ENCODE peak calls at places on chromosomes 11 and 22, in nine cellular contexts. One of them, this sample, is unnamed.
A peak's percentile ranks its signal among the peaks of the same experiment; 100 is the strongest.

GRCh38 chr11:44003736-44004451 is 43.9 kb upstream of the ACCSL start:
- DNase-seq in pancreas: no peak
- DNase-seq in PC-9: no peak
- DNase-seq in GM13977: no peak
- DNase-seq in endothelial cell: no peak
- DNase-seq in choroid plexus epithelial cell: no peak
- DNase-seq in esophagus squamous epithelium: no peak
- DNase-seq in Caco-2: peak; percentile 17
- DNase-seq in astrocyte of the spinal cord: no peak
- DNase-seq in this sample: no peak

GRCh38 chr11:128328955-128329551 is 258.3 kb downstream of the ETS1 start:
- DNase-seq in pancreas: no peak
- DNase-seq in PC-9: no peak
- DNase-seq in GM13977: no peak
- DNase-seq in endothelial cell: no peak
- DNase-seq in choroid plexus epithelial cell: no peak
- DNase-seq in esophagus squamous epithelium: no peak
- DNase-seq in Caco-2: no peak
- DNase-seq in astrocyte of the spinal cord: no peak
- DNase-seq in this sample: no peak

GRCh38 chr11:113839842-113840241 is 35.5 kb downstream of the USP28 start:
- DNase-seq in pancreas: no peak
- DNase-seq in PC-9: no peak
- DNase-seq in GM13977: peak; percentile 46
- DNase-seq in endothelial cell: no peak
- DNase-seq in choroid plexus epithelial cell: no peak
- DNase-seq in esophagus squamous epithelium: no peak
- DNase-seq in Caco-2: no peak
- DNase-seq in astrocyte of the spinal cord: no peak
- DNase-seq in this sample: no peak

GRCh38 chr11:2791521-2792375 is 92.0 kb upstream of the KCNQ1OT1 start:
- DNase-seq in pancreas: peak; percentile 63
- DNase-seq in PC-9: no peak
- DNase-seq in GM13977: no peak
- DNase-seq in endothelial cell: no peak
- DNase-seq in choroid plexus epithelial cell: no peak
- DNase-seq in esophagus squamous epithelium: no peak
- DNase-seq in Caco-2: peak; percentile 18
- DNase-seq in astrocyte of the spinal cord: no peak
- DNase-seq in this sample: no peak

GRCh38 chr22:39432361-39432811 is 24.4 kb upstream of the MGAT3 start:
- DNase-seq in pancreas: peak; percentile 48
- DNase-seq in PC-9: no peak
- DNase-seq in GM13977: no peak
- DNase-seq in endothelial cell: no peak
- DNase-seq in choroid plexus epithelial cell: no peak
- DNase-seq in esophagus squamous epithelium: no peak
- DNase-seq in Caco-2: no peak
- DNase-seq in astrocyte of the spinal cord: no peak
- DNase-seq in this sample: peak; percentile 26

GRCh38 chr11:60251485-60252207 is 8.7 kb upstream of the MS4A4E start:
- DNase-seq in pancreas: no peak
- DNase-seq in PC-9: peak; percentile 9
- DNase-seq in GM13977: no peak
- DNase-seq in endothelial cell: no peak
- DNase-seq in choroid plexus epithelial cell: peak; percentile 33
- DNase-seq in esophagus squamous epithelium: no peak
- DNase-seq in Caco-2: no peak
- DNase-seq in astrocyte of the spinal cord: no peak
- DNase-seq in this sample: peak; percentile 14

GRCh38 chr11:44506375-44507016 is 59.0 kb upstream of the CD82 start:
- DNase-seq in pancreas: no peak
- DNase-seq in PC-9: no peak
- DNase-seq in GM13977: no peak
- DNase-seq in endothelial cell: no peak
- DNase-seq in choroid plexus epithelial cell: no peak
- DNase-seq in esophagus squamous epithelium: no peak
- DNase-seq in Caco-2: no peak
- DNase-seq in astrocyte of the spinal cord: no peak
- DNase-seq in this sample: no peak

GRCh38 chr22:31995807-31996206 is 47.3 kb upstream of the SLC5A1 start:
- DNase-seq in pancreas: no peak
- DNase-seq in PC-9: no peak
- DNase-seq in GM13977: no peak
- DNase-seq in endothelial cell: no peak
- DNase-seq in choroid plexus epithelial cell: no peak
- DNase-seq in esophagus squamous epithelium: no peak
- DNase-seq in Caco-2: no peak
- DNase-seq in astrocyte of the spinal cord: no peak
- DNase-seq in this sample: no peak

GRCh38 chr22:11627798-11628650 is 3900.0 kb upstream of the OR11H1 start:
- DNase-seq in pancreas: peak; percentile 87
- DNase-seq in PC-9: no peak
- DNase-seq in GM13977: peak; percentile 44
- DNase-seq in endothelial cell: no peak
- DNase-seq in choroid plexus epithelial cell: no peak
- DNase-seq in esophagus squamous epithelium: no peak
- DNase-seq in Caco-2: no peak
- DNase-seq in astrocyte of the spinal cord: no peak
- DNase-seq in this sample: no peak

GRCh38 chr11:61632096-61632495 is 48.1 kb upstream of the DAGLA start:
- DNase-seq in pancreas: no peak
- DNase-seq in PC-9: no peak
- DNase-seq in GM13977: no peak
- DNase-seq in endothelial cell: no peak
- DNase-seq in choroid plexus epithelial cell: no peak
- DNase-seq in esophagus squamous epithelium: no peak
- DNase-seq in Caco-2: no peak
- DNase-seq in astrocyte of the spinal cord: no peak
- DNase-seq in this sample: no peak

GRCh38 chr11:73308003-73308962 is at the start of gene ARHGEF17:
- DNase-seq in pancreas: peak; percentile 81
- DNase-seq in PC-9: peak; percentile 84
- DNase-seq in GM13977: peak; percentile 84
- DNase-seq in endothelial cell: peak; percentile 69
- DNase-seq in choroid plexus epithelial cell: peak; percentile 86
- DNase-seq in esophagus squamous epithelium: no peak
- DNase-seq in Caco-2: peak; percentile 93
- DNase-seq in astrocyte of the spinal cord: peak; percentile 88
- DNase-seq in this sample: peak; percentile 74

GRCh38 chr11:66345316-66345649 is 379 bp upstream of the BRMS1 start:
- DNase-seq in pancreas: no peak
- DNase-seq in PC-9: no peak
- DNase-seq in GM13977: no peak
- DNase-seq in endothelial cell: no peak
- DNase-seq in choroid plexus epithelial cell: no peak
- DNase-seq in esophagus squamous epithelium: no peak
- DNase-seq in Caco-2: no peak
- DNase-seq in astrocyte of the spinal cord: no peak
- DNase-seq in this sample: no peak

GRCh38 chr11:1839924-1840779 is 1.4 kb downstream of the TNNI2 start:
- DNase-seq in pancreas: peak; percentile 79
- DNase-seq in PC-9: no peak
- DNase-seq in GM13977: peak; percentile 83
- DNase-seq in endothelial cell: no peak
- DNase-seq in choroid plexus epithelial cell: no peak
- DNase-seq in esophagus squamous epithelium: no peak
- DNase-seq in Caco-2: no peak
- DNase-seq in astrocyte of the spinal cord: no peak
- DNase-seq in this sample: no peak

GRCh38 chr11:84430661-84431060 is 1144.5 kb upstream of the CCDC90B start:
- DNase-seq in pancreas: peak; percentile 15
- DNase-seq in PC-9: peak; percentile 19
- DNase-seq in GM13977: no peak
- DNase-seq in endothelial cell: no peak
- DNase-seq in choroid plexus epithelial cell: no peak
- DNase-seq in esophagus squamous epithelium: no peak
- DNase-seq in Caco-2: peak; percentile 43
- DNase-seq in astrocyte of the spinal cord: no peak
- DNase-seq in this sample: no peak

GRCh38 chr11:124762077-124762623 is at the start of gene ESAM:
- DNase-seq in pancreas: peak; percentile 83
- DNase-seq in PC-9: peak; percentile 78
- DNase-seq in GM13977: peak; percentile 95
- DNase-seq in endothelial cell: peak; percentile 72
- DNase-seq in choroid plexus epithelial cell: no peak
- DNase-seq in esophagus squamous epithelium: no peak
- DNase-seq in Caco-2: peak; percentile 82
- DNase-seq in astrocyte of the spinal cord: no peak
- DNase-seq in this sample: no peak

GRCh38 chr11:111540114-111540920 is at the start of gene LAYN:
- DNase-seq in pancreas: peak; percentile 70
- DNase-seq in PC-9: peak; percentile 68
- DNase-seq in GM13977: peak; percentile 74
- DNase-seq in endothelial cell: peak; percentile 70
- DNase-seq in choroid plexus epithelial cell: no peak
- DNase-seq in esophagus squamous epithelium: no peak
- DNase-seq in Caco-2: no peak
- DNase-seq in astrocyte of the spinal cord: peak; percentile 61
- DNase-seq in this sample: peak; percentile 47

GRCh38 chr11:125300791-125301218 is 136.3 kb downstream of the PKNOX2 start:
- DNase-seq in pancreas: no peak
- DNase-seq in PC-9: peak; percentile 19
- DNase-seq in GM13977: no peak
- DNase-seq in endothelial cell: no peak
- DNase-seq in choroid plexus epithelial cell: peak; percentile 87
- DNase-seq in esophagus squamous epithelium: no peak
- DNase-seq in Caco-2: no peak
- DNase-seq in astrocyte of the spinal cord: peak; percentile 74
- DNase-seq in this sample: no peak

GRCh38 chr22:19520566-19521305 is 3.5 kb downstream of the CLDN5 start:
- DNase-seq in pancreas: no peak
- DNase-seq in PC-9: no peak
- DNase-seq in GM13977: no peak
- DNase-seq in endothelial cell: no peak
- DNase-seq in choroid plexus epithelial cell: no peak
- DNase-seq in esophagus squamous epithelium: no peak
- DNase-seq in Caco-2: no peak
- DNase-seq in astrocyte of the spinal cord: no peak
- DNase-seq in this sample: no peak

GRCh38 chr22:38727123-38727522 is 21.4 kb downstream of the GTPBP1 start:
- DNase-seq in pancreas: peak; percentile 23
- DNase-seq in PC-9: no peak
- DNase-seq in GM13977: no peak
- DNase-seq in endothelial cell: no peak
- DNase-seq in choroid plexus epithelial cell: no peak
- DNase-seq in esophagus squamous epithelium: no peak
- DNase-seq in Caco-2: no peak
- DNase-seq in astrocyte of the spinal cord: no peak
- DNase-seq in this sample: no peak

GRCh38 chr11:15629690-15630321 is 515.1 kb downstream of the INSC start:
- DNase-seq in pancreas: no peak
- DNase-seq in PC-9: no peak
- DNase-seq in GM13977: no peak
- DNase-seq in endothelial cell: peak; percentile 56
- DNase-seq in choroid plexus epithelial cell: peak; percentile 23
- DNase-seq in esophagus squamous epithelium: no peak
- DNase-seq in Caco-2: peak; percentile 43
- DNase-seq in astrocyte of the spinal cord: no peak
- DNase-seq in this sample: peak; percentile 22
- TF ChIP-seq CTCF in pancreas: no peak
- TF ChIP-seq CTCF in PC-9: peak; percentile 43
- TF ChIP-seq CTCF in GM13977: peak; percentile 36
- TF ChIP-seq CTCF in endothelial cell: peak; percentile 41
- TF ChIP-seq CTCF in choroid plexus epithelial cell: peak; percentile 26
- TF ChIP-seq CTCF in esophagus squamous epithelium: peak; percentile 8
- TF ChIP-seq CTCF in Caco-2: peak; percentile 10
- TF ChIP-seq CTCF in astrocyte of the spinal cord: peak; percentile 11
- TF ChIP-seq CTCF in this sample: peak; percentile 52

GRCh38 chr11:70440206-70440605 is 41.9 kb downstream of the CTTN start:
- DNase-seq in pancreas: no peak
- DNase-seq in PC-9: no peak
- DNase-seq in GM13977: no peak
- DNase-seq in endothelial cell: no peak
- DNase-seq in choroid plexus epithelial cell: no peak
- DNase-seq in esophagus squamous epithelium: no peak
- DNase-seq in Caco-2: no peak
- DNase-seq in astrocyte of the spinal cord: no peak
- DNase-seq in this sample: no peak
- TF ChIP-seq CTCF in pancreas: no peak
- TF ChIP-seq CTCF in PC-9: no peak
- TF ChIP-seq CTCF in GM13977: no peak
- TF ChIP-seq CTCF in endothelial cell: no peak
- TF ChIP-seq CTCF in choroid plexus epithelial cell: no peak
- TF ChIP-seq CTCF in esophagus squamous epithelium: no peak
- TF ChIP-seq CTCF in Caco-2: peak; percentile 33
- TF ChIP-seq CTCF in astrocyte of the spinal cord: no peak
- TF ChIP-seq CTCF in this sample: no peak

DNA sequence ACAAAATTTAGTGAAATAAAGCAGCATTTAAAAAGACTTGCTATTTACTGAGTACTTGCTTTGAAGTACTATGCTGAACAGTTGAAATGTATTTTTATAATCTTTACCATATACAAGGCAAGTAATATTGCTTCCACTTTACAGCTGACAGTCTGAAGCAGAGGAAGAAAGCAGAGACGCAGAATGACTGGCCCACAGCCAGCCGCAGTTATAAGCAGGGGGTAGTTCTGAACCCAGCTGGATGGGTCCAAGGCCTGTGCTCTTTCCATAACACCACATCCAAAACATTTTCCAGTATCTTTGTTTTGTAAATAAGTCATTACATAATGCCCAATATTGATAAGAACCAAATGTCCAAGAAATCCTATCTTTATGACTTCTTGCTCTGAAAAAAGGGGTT is 24.0 kb upstream of the YPEL1 start:
- DNase-seq in pancreas: no peak
- DNase-seq in PC-9: no peak
- DNase-seq in GM13977: no peak
- DNase-seq in endothelial cell: no peak
- DNase-seq in choroid plexus epithelial cell: no peak
- DNase-seq in esophagus squamous epithelium: no peak
- DNase-seq in Caco-2: no peak
- DNase-seq in astrocyte of the spinal cord: no peak
- DNase-seq in this sample: no peak
- TF ChIP-seq CTCF in pancreas: no peak
- TF ChIP-seq CTCF in PC-9: no peak
- TF ChIP-seq CTCF in GM13977: no peak
- TF ChIP-seq CTCF in endothelial cell: no peak
- TF ChIP-seq CTCF in choroid plexus epithelial cell: no peak
- TF ChIP-seq CTCF in esophagus squamous epithelium: no peak
- TF ChIP-seq CTCF in Caco-2: no peak
- TF ChIP-seq CTCF in astrocyte of the spinal cord: no peak
- TF ChIP-seq CTCF in this sample: no peak

DNA sequence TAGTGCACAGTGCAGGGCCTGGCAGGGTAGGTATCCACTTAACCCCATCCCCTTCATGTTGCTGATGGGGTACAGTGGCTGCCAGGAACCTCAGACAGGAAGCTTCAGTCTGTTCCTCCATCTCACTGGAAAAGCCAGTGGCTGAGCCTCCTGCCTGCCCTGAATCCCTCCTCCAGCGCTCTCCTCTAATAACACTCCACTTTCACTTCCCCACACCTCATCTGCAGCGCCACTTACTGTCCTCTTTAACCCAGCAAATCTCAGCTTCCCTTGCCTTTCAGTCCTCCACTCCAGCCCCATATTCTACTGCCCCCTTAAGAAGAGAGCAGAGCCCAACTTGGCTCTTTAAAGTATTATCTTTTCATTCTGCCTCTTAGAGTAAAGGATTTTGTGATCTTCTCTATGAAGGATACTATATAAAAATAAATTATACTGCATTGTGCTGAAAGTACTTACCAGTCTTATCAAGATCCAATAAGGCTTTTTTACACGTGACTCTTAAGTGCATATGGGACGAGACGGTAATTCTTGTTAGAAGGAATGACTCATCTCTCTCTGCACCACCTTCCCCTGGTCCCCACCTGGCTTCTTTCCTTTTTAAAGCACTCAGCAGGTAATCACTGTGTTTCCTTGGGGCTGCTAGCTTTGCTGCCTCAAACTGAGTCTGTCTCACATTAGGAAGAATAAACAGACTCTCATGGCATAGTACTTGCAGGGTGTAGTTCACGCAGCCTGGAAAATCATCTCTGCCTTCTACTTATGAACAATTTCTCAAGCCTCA is 238.0 kb upstream of the NARS2 start:
- DNase-seq in pancreas: no peak
- DNase-seq in PC-9: no peak
- DNase-seq in GM13977: no peak
- DNase-seq in endothelial cell: no peak
- DNase-seq in choroid plexus epithelial cell: peak; percentile 51
- DNase-seq in esophagus squamous epithelium: no peak
- DNase-seq in Caco-2: no peak
- DNase-seq in astrocyte of the spinal cord: no peak
- DNase-seq in this sample: no peak
- TF ChIP-seq CTCF in pancreas: no peak
- TF ChIP-seq CTCF in PC-9: no peak
- TF ChIP-seq CTCF in GM13977: no peak
- TF ChIP-seq CTCF in endothelial cell: no peak
- TF ChIP-seq CTCF in choroid plexus epithelial cell: peak; percentile 37
- TF ChIP-seq CTCF in esophagus squamous epithelium: no peak
- TF ChIP-seq CTCF in Caco-2: peak; percentile 25
- TF ChIP-seq CTCF in astrocyte of the spinal cord: no peak
- TF ChIP-seq CTCF in this sample: no peak